ENCODE peak calls at places on chromosomes 3 and 15, in ten cellular contexts. One of them, this sample, is unnamed.

GRCh38 chr3:74824366-74824765 is 209.9 kb upstream of the CNTN3 start:
- DNase-seq in fibroblast of lung: no peak
- DNase-seq in astrocyte of the cerebellum: no peak
- DNase-seq in lower lobe of right lung: no peak
- DNase-seq in ascending aorta: no peak
- DNase-seq in HFF-Myc: no peak
- DNase-seq in fibroblast of mammary gland: no peak
- DNase-seq in mesenchymal stem cell: no peak
- DNase-seq in SJSA1: no peak
- DNase-seq in NB4: no peak
- DNase-seq in this sample: no peak

GRCh38 chr3:185549111-185549510 is 3.3 kb downstream of the LIPH start:
- DNase-seq in ascending aorta: no peak
- DNase-seq in fibroblast of mammary gland: peak
- DNase-seq in lower lobe of right lung: no peak
- DNase-seq in astrocyte of the cerebellum: peak
- DNase-seq in NB4: no peak
- DNase-seq in mesenchymal stem cell: peak
- DNase-seq in SJSA1: peak
- DNase-seq in fibroblast of lung: peak
- DNase-seq in HFF-Myc: peak
- DNase-seq in this sample: peak

GRCh38 chr3:157356541-157356940 is 80.1 kb upstream of the PTX3 start:
- DNase-seq in HFF-Myc: no peak
- DNase-seq in NB4: no peak
- DNase-seq in lower lobe of right lung: no peak
- DNase-seq in mesenchymal stem cell: no peak
- DNase-seq in ascending aorta: no peak
- DNase-seq in SJSA1: no peak
- DNase-seq in astrocyte of the cerebellum: no peak
- DNase-seq in fibroblast of lung: no peak
- DNase-seq in fibroblast of mammary gland: no peak
- DNase-seq in this sample: no peak

GRCh38 chr3:46675843-46676567 is 17.5 kb downstream of the ALS2CL start:
- DNase-seq in ascending aorta: no peak
- DNase-seq in lower lobe of right lung: peak
- DNase-seq in SJSA1: no peak
- DNase-seq in fibroblast of lung: no peak
- DNase-seq in mesenchymal stem cell: no peak
- DNase-seq in astrocyte of the cerebellum: no peak
- DNase-seq in NB4: no peak
- DNase-seq in HFF-Myc: no peak
- DNase-seq in fibroblast of mammary gland: peak
- DNase-seq in this sample: no peak

GRCh38 chr3:16741103-16741758 is 136.0 kb upstream of the DAZL start:
- DNase-seq in fibroblast of lung: peak
- DNase-seq in HFF-Myc: peak
- DNase-seq in lower lobe of right lung: no peak
- DNase-seq in NB4: peak
- DNase-seq in fibroblast of mammary gland: peak
- DNase-seq in SJSA1: peak
- DNase-seq in mesenchymal stem cell: peak
- DNase-seq in ascending aorta: no peak
- DNase-seq in astrocyte of the cerebellum: peak
- DNase-seq in this sample: peak

GRCh38 chr15:26620528-26620927 is 152.3 kb downstream of the GABRB3 start:
- DNase-seq in ascending aorta: no peak
- DNase-seq in astrocyte of the cerebellum: no peak
- DNase-seq in NB4: no peak
- DNase-seq in SJSA1: no peak
- DNase-seq in fibroblast of lung: no peak
- DNase-seq in lower lobe of right lung: no peak
- DNase-seq in mesenchymal stem cell: no peak
- DNase-seq in fibroblast of mammary gland: no peak
- DNase-seq in HFF-Myc: no peak
- DNase-seq in this sample: no peak

GRCh38 chr15:38721549-38721948 is 156.9 kb upstream of the RASGRP1 start:
- DNase-seq in fibroblast of mammary gland: no peak
- DNase-seq in HFF-Myc: no peak
- DNase-seq in lower lobe of right lung: no peak
- DNase-seq in fibroblast of lung: peak
- DNase-seq in mesenchymal stem cell: no peak
- DNase-seq in ascending aorta: no peak
- DNase-seq in SJSA1: no peak
- DNase-seq in astrocyte of the cerebellum: no peak
- DNase-seq in NB4: no peak
- DNase-seq in this sample: no peak

GRCh38 chr3:159866201-159866746 is 122.4 kb upstream of the IL12A start:
- DNase-seq in SJSA1: no peak
- DNase-seq in fibroblast of lung: peak
- DNase-seq in NB4: no peak
- DNase-seq in astrocyte of the cerebellum: no peak
- DNase-seq in lower lobe of right lung: no peak
- DNase-seq in HFF-Myc: no peak
- DNase-seq in ascending aorta: no peak
- DNase-seq in fibroblast of mammary gland: peak
- DNase-seq in mesenchymal stem cell: no peak
- DNase-seq in this sample: no peak

GRCh38 chr3:39378957-39379777 is 4.0 kb upstream of the SLC25A38 start:
- DNase-seq in NB4: no peak
- DNase-seq in lower lobe of right lung: no peak
- DNase-seq in fibroblast of mammary gland: no peak
- DNase-seq in fibroblast of lung: no peak
- DNase-seq in ascending aorta: no peak
- DNase-seq in astrocyte of the cerebellum: no peak
- DNase-seq in SJSA1: no peak
- DNase-seq in mesenchymal stem cell: no peak
- DNase-seq in HFF-Myc: no peak
- DNase-seq in this sample: no peak

GRCh38 chr3:195701042-195701910 is 19.5 kb upstream of the MUC20 start:
- DNase-seq in fibroblast of lung: no peak
- DNase-seq in HFF-Myc: no peak
- DNase-seq in ascending aorta: no peak
- DNase-seq in fibroblast of mammary gland: no peak
- DNase-seq in astrocyte of the cerebellum: no peak
- DNase-seq in NB4: no peak
- DNase-seq in lower lobe of right lung: no peak
- DNase-seq in SJSA1: no peak
- DNase-seq in mesenchymal stem cell: no peak
- DNase-seq in this sample: no peak

GRCh38 chr3:45211466-45212094 is 14.5 kb downstream of the TMEM158 start:
- DNase-seq in HFF-Myc: no peak
- DNase-seq in lower lobe of right lung: no peak
- DNase-seq in SJSA1: no peak
- DNase-seq in fibroblast of lung: no peak
- DNase-seq in fibroblast of mammary gland: no peak
- DNase-seq in NB4: no peak
- DNase-seq in astrocyte of the cerebellum: no peak
- DNase-seq in ascending aorta: no peak
- DNase-seq in mesenchymal stem cell: no peak
- DNase-seq in this sample: no peak

GRCh38 chr15:77650285-77650684 is 17.6 kb upstream of the LINGO1 start:
- DNase-seq in astrocyte of the cerebellum: no peak
- DNase-seq in fibroblast of lung: no peak
- DNase-seq in HFF-Myc: no peak
- DNase-seq in mesenchymal stem cell: no peak
- DNase-seq in lower lobe of right lung: no peak
- DNase-seq in NB4: peak
- DNase-seq in ascending aorta: no peak
- DNase-seq in SJSA1: no peak
- DNase-seq in fibroblast of mammary gland: peak
- DNase-seq in this sample: no peak

GRCh38 chr3:113571360-113571759 is 39.0 kb downstream of the SIDT1 start:
- DNase-seq in lower lobe of right lung: no peak
- DNase-seq in ascending aorta: no peak
- DNase-seq in fibroblast of lung: no peak
- DNase-seq in SJSA1: no peak
- DNase-seq in astrocyte of the cerebellum: no peak
- DNase-seq in fibroblast of mammary gland: no peak
- DNase-seq in HFF-Myc: no peak
- DNase-seq in NB4: no peak
- DNase-seq in mesenchymal stem cell: no peak
- DNase-seq in this sample: no peak

GRCh38 chr15:99249270-99249817 is at the start of gene TTC23:
- DNase-seq in HFF-Myc: peak
- DNase-seq in SJSA1: no peak
- DNase-seq in mesenchymal stem cell: peak
- DNase-seq in lower lobe of right lung: no peak
- DNase-seq in ascending aorta: no peak
- DNase-seq in astrocyte of the cerebellum: peak
- DNase-seq in fibroblast of mammary gland: peak
- DNase-seq in fibroblast of lung: peak
- DNase-seq in NB4: peak
- DNase-seq in this sample: peak

GRCh38 chr3:175702956-175703355 is 843.8 kb downstream of the NAALADL2 start:
- DNase-seq in lower lobe of right lung: no peak
- DNase-seq in NB4: no peak
- DNase-seq in HFF-Myc: no peak
- DNase-seq in astrocyte of the cerebellum: no peak
- DNase-seq in ascending aorta: no peak
- DNase-seq in fibroblast of mammary gland: no peak
- DNase-seq in fibroblast of lung: no peak
- DNase-seq in mesenchymal stem cell: no peak
- DNase-seq in SJSA1: no peak
- DNase-seq in this sample: no peak

GRCh38 chr3:155262295-155262694 is 31.2 kb downstream of the STRIT1 start:
- DNase-seq in SJSA1: no peak
- DNase-seq in ascending aorta: no peak
- DNase-seq in NB4: no peak
- DNase-seq in HFF-Myc: no peak
- DNase-seq in mesenchymal stem cell: no peak
- DNase-seq in fibroblast of lung: no peak
- DNase-seq in fibroblast of mammary gland: no peak
- DNase-seq in lower lobe of right lung: no peak
- DNase-seq in astrocyte of the cerebellum: no peak
- DNase-seq in this sample: no peak

DNA sequence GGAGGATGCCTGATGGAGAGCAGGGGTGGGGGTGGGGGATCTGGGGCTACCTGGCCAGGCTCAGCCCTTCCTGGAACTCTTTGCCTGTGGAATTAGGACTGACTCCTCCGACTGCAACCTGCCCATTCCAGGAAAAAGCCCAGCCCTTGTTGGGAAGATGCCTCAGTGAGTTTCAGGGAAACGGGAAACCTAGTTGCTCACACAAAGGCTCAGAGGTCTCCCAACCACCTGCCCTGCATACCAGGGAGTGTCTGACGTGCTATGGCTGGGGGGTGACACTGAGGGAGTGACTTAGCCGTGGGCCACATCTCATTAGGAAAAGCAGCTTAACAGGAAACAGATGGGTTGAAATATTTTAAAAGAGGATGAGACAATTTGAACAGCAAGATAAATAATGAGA is 27.9 kb downstream of the CYP8B1 start:
- DNase-seq in lower lobe of right lung: no peak
- DNase-seq in fibroblast of mammary gland: no peak
- DNase-seq in ascending aorta: no peak
- DNase-seq in astrocyte of the cerebellum: no peak
- DNase-seq in HFF-Myc: no peak
- DNase-seq in NB4: no peak
- DNase-seq in SJSA1: no peak
- DNase-seq in mesenchymal stem cell: no peak
- DNase-seq in fibroblast of lung: no peak
- DNase-seq in this sample: no peak
- H3K4me3 ChIP-seq in lower lobe of right lung: no peak
- H3K4me3 ChIP-seq in fibroblast of mammary gland: no peak
- H3K4me3 ChIP-seq in ascending aorta: no peak
- H3K4me3 ChIP-seq in astrocyte of the cerebellum: no peak
- H3K4me3 ChIP-seq in HFF-Myc: no peak
- H3K4me3 ChIP-seq in NB4: no peak
- H3K4me3 ChIP-seq in SJSA1: no peak
- H3K4me3 ChIP-seq in mesenchymal stem cell: no peak
- H3K4me3 ChIP-seq in fibroblast of lung: no peak
- H3K4me3 ChIP-seq in this sample: no peak

DNA sequence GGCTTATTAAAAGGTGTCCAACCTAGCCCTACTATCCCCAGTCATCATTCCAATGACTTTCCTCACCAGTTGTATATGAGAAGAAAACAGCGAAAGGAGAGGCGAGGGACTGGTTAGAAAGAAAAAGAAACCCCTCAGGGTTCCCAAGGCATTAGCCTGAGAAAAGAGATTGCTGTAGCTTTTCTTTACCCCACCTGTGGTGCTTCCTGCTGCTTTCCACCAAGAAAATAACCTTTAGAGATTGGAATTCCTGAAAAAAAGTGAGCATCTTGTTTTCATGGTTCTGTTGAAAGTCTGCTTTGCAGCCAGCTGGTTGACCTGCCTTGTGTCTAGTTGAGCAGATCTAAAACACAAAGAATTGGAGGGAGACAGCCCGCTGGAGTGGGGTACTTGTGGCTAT is 196.4 kb downstream of the CADPS start:
- DNase-seq in mesenchymal stem cell: no peak
- DNase-seq in fibroblast of mammary gland: no peak
- DNase-seq in fibroblast of lung: no peak
- DNase-seq in SJSA1: no peak
- DNase-seq in lower lobe of right lung: no peak
- DNase-seq in ascending aorta: no peak
- DNase-seq in astrocyte of the cerebellum: no peak
- DNase-seq in HFF-Myc: no peak
- DNase-seq in NB4: no peak
- DNase-seq in this sample: no peak
- H3K4me3 ChIP-seq in mesenchymal stem cell: no peak
- H3K4me3 ChIP-seq in fibroblast of mammary gland: no peak
- H3K4me3 ChIP-seq in fibroblast of lung: no peak
- H3K4me3 ChIP-seq in SJSA1: no peak
- H3K4me3 ChIP-seq in lower lobe of right lung: no peak
- H3K4me3 ChIP-seq in ascending aorta: no peak
- H3K4me3 ChIP-seq in astrocyte of the cerebellum: no peak
- H3K4me3 ChIP-seq in HFF-Myc: no peak
- H3K4me3 ChIP-seq in NB4: no peak
- H3K4me3 ChIP-seq in this sample: no peak

DNA sequence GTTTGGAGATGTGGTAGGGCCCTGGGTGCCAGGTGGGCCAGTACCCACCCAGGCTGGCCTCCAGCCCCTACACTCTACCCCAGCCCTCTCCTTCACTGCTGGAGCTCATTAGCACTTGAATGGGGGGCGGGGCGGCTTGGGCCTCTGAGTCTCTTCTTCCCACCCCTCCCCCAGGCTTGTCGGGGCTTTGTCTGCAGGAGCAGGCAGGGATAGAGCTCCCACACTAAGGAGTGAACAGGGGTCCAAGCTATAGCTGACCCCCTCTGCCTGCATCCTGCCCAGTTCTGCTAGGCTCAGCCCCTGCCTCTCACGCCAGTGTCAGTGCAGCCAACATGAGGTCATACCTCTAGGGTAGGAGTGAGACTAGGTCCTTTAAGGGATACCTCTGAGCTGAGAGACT is 5.2 kb downstream of the GNAI2 start:
- DNase-seq in HFF-Myc: no peak
- DNase-seq in mesenchymal stem cell: no peak
- DNase-seq in fibroblast of mammary gland: no peak
- DNase-seq in astrocyte of the cerebellum: no peak
- DNase-seq in SJSA1: no peak
- DNase-seq in ascending aorta: no peak
- DNase-seq in lower lobe of right lung: no peak
- DNase-seq in NB4: no peak
- DNase-seq in fibroblast of lung: no peak
- DNase-seq in this sample: no peak
- H3K4me3 ChIP-seq in HFF-Myc: no peak
- H3K4me3 ChIP-seq in mesenchymal stem cell: no peak
- H3K4me3 ChIP-seq in fibroblast of mammary gland: no peak
- H3K4me3 ChIP-seq in astrocyte of the cerebellum: no peak
- H3K4me3 ChIP-seq in SJSA1: no peak
- H3K4me3 ChIP-seq in ascending aorta: no peak
- H3K4me3 ChIP-seq in lower lobe of right lung: peak
- H3K4me3 ChIP-seq in NB4: no peak
- H3K4me3 ChIP-seq in fibroblast of lung: no peak
- H3K4me3 ChIP-seq in this sample: no peak

GRCh38 chr15:71125831-71126453 is 10.7 kb downstream of the THSD4 start:
- DNase-seq in ascending aorta: no peak
- DNase-seq in HFF-Myc: no peak
- DNase-seq in lower lobe of right lung: no peak
- DNase-seq in SJSA1: no peak
- DNase-seq in fibroblast of lung: no peak
- DNase-seq in mesenchymal stem cell: no peak
- DNase-seq in fibroblast of mammary gland: no peak
- DNase-seq in astrocyte of the cerebellum: no peak
- DNase-seq in NB4: no peak
- DNase-seq in this sample: no peak
- H3K4me3 ChIP-seq in ascending aorta: peak
- H3K4me3 ChIP-seq in HFF-Myc: no peak
- H3K4me3 ChIP-seq in lower lobe of right lung: no peak
- H3K4me3 ChIP-seq in SJSA1: no peak
- H3K4me3 ChIP-seq in fibroblast of lung: no peak
- H3K4me3 ChIP-seq in mesenchymal stem cell: no peak
- H3K4me3 ChIP-seq in fibroblast of mammary gland: no peak
- H3K4me3 ChIP-seq in astrocyte of the cerebellum: no peak
- H3K4me3 ChIP-seq in NB4: no peak
- H3K4me3 ChIP-seq in this sample: no peak